ENCODE peak calls at places on chromosomes 11 and 22, in five cellular contexts. P is astrocyte of the spinal cord, C is foreskin fibroblast, V is GM23338, Y is MM.1S. B is an unnamed sample.
A peak's percentile ranks its signal among the peaks of the same experiment; 100 is the strongest.

GRCh38 chr11:130861283-130861682 is 55.0 kb downstream of the SNX19 start:
- DNase-seq in P (no peak), C (no peak), V (no peak), Y (no peak), B (no peak)

GRCh38 chr22:39220897-39221850 is 23.6 kb downstream of the PDGFB start:
- DNase-seq in P (no peak), C (peak; percentile 37), V (no peak), Y (peak; percentile 37), B (no peak)

GRCh38 chr11:13261600-13262061 is 16.0 kb upstream of the BMAL1 start:
- DNase-seq in P (peak; percentile 80), C (peak; percentile 75), V (no peak), Y (no peak), B (peak; percentile 70)

GRCh38 chr11:70845761-70846160 is 406.6 kb downstream of the SHANK2 start:
- DNase-seq in P (no peak), C (no peak), V (peak; percentile 18), Y (no peak), B (no peak)

GRCh38 chr11:86570457-86570856 is 102.0 kb downstream of the ME3 start:
- DNase-seq in P (no peak), C (no peak), V (no peak), Y (no peak), B (no peak)

GRCh38 chr22:49368976-49369725 is 458.5 kb downstream of the BRD1 start:
- DNase-seq in P (no peak), C (no peak), V (no peak), Y (no peak), B (no peak)

GRCh38 chr11:113685650-113686349 is 20.3 kb downstream of the TMPRSS5 start:
- DNase-seq in P (no peak), C (no peak), V (no peak), Y (no peak), B (no peak)

GRCh38 chr11:61853698-61854169 is 25.6 kb downstream of the FADS2 start:
- DNase-seq in P (no peak), C (no peak), V (no peak), Y (no peak), B (no peak)

GRCh38 chr11:90757851-90758494 is 535.1 kb upstream of the CHORDC1 start:
- DNase-seq in P (no peak), C (no peak), V (no peak), Y (no peak), B (no peak)

GRCh38 chr11:111826322-111826950 is 44.9 kb downstream of the ALG9 start:
- DNase-seq in P (no peak), C (no peak), V (no peak), Y (no peak), B (no peak)

DNA sequence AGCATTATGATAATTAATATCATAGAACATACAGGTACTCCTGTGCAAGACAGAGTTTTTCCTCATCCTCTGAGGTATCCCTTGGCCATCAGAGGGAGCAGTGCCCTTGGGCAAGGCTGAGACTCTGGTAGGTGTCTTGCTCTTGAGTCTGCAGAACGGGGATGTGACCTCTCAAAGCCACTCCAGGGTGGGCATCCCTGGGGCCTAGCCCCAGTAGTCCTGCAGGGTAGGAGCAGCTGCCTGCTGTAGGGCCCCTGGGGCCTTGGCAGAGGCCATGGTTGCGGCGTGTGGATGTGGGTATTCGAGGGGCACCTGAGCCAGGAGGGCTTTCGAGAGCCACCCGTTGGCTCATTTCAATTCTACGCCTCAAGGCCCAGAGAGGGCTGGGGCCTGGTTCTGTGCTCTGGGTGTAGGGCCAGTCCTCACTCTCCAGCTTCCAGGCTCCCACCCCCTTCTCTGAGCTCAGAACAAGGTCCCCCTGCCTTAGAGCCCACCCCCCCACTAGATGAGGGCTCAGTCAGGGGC is 7.7 kb upstream of the OMP start:
- DNase-seq in P (no peak), C (no peak), V (no peak), Y (no peak), B (no peak)
- H3K4me3 ChIP-seq in P (no peak overlapping the region), C (no peak overlapping the region), V (no peak overlapping the region), Y (no peak overlapping the region), B (no peak overlapping the region)

GRCh38 chr11:63887600-63887999 is 29.4 kb downstream of the RCOR2 start:
- DNase-seq in P (no peak), C (no peak), V (peak; percentile 56), Y (no peak), B (no peak)

GRCh38 chr11:63890368-63890767 is 26.6 kb downstream of the RCOR2 start:
- DNase-seq in P (no peak), C (no peak), V (no peak), Y (no peak), B (no peak)

GRCh38 chr11:63889344-63889743 is 27.6 kb downstream of the RCOR2 start:
- DNase-seq in P (no peak), C (no peak), V (no peak), Y (no peak), B (no peak)

GRCh38 chr11:63892233-63892632 is 24.7 kb downstream of the RCOR2 start:
- DNase-seq in P (peak; percentile 49), C (peak; percentile 29), V (no peak), Y (no peak), B (peak; percentile 28)

GRCh38 chr11:63888170-63889086 is 28.5 kb downstream of the RCOR2 start:
- DNase-seq in P (peak; percentile 49), C (peak; percentile 60), V (peak; percentile 84), Y (peak; percentile 88), B (peak; percentile 46)
- H3K4me3 ChIP-seq in P (no peak overlapping the region), C (no peak overlapping the region), V (peak overlapping the region; percentile 37), Y (peak overlapping the region; percentile 77), B (no peak overlapping the region)

GRCh38 chr11:44875056-44875455 is 75.6 kb downstream of the TP53I11 start:
- DNase-seq in P (no peak), C (no peak), V (no peak), Y (no peak), B (no peak)
- H3K4me3 ChIP-seq in P (no peak overlapping the region), C (no peak overlapping the region), V (no peak overlapping the region), Y (no peak overlapping the region), B (no peak overlapping the region)

GRCh38 chr11:40293655-40294342 is 1165.7 kb downstream of the LRRC4C start:
- DNase-seq in P (peak; percentile 93), C (peak; percentile 60), V (peak; percentile 94), Y (peak; percentile 20), B (peak; percentile 75)

GRCh38 chr11:40292636-40293585 is 1166.5 kb downstream of the LRRC4C start:
- DNase-seq in P (no peak), C (no peak), V (peak; percentile 52), Y (no peak), B (no peak)

GRCh38 chr11:40295466-40295865 is 1164.0 kb downstream of the LRRC4C start:
- DNase-seq in P (no peak), C (no peak), V (no peak), Y (no peak), B (no peak)

GRCh38 chr11:40291304-40292100 is 1168.0 kb downstream of the LRRC4C start:
- DNase-seq in P (no peak), C (no peak), V (no peak), Y (no peak), B (no peak)

DNA sequence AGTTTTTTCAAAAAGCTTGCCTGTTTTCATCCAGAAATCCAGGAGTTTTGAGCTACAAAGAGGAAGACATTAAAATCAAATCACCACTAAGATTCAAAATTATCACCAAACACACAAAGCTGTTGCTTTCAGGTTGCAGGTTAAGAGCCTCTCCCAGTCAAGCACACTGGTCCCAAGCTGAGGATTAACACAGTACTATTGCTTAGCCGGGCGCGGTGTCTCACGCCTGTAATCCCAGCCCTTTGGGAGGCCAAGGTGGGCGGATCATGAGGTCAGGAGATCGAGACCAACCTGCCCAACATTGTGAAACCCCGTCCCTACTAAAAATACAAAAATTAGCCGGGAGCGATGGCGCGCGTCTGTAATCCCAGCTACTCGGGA is 1165.1 kb downstream of the LRRC4C start:
- DNase-seq in P (no peak), C (no peak), V (no peak), Y (no peak), B (no peak)
- H3K4me3 ChIP-seq in P (no peak overlapping the region), C (no peak overlapping the region), V (no peak overlapping the region), Y (no peak overlapping the region), B (no peak overlapping the region)

GRCh38 chr22:44496305-44496704 is 1.7 kb downstream of the RTL6 start:
- DNase-seq in P (no peak), C (no peak), V (no peak), Y (no peak), B (no peak)

GRCh38 chr22:44495629-44496028 is 2.4 kb downstream of the RTL6 start:
- DNase-seq in P (no peak), C (no peak), V (no peak), Y (no peak), B (no peak)

GRCh38 chr22:44497218-44497903 is 672 bp downstream of the RTL6 start:
- DNase-seq in P (peak; percentile 29), C (peak; percentile 16), V (peak; percentile 37), Y (no peak), B (no peak)

GRCh38 chr22:44497904-44498242 is at the start of gene RTL6:
- DNase-seq in P (no peak), C (no peak), V (no peak), Y (no peak), B (no peak)

GRCh38 chr22:44496844-44497217 is 1.2 kb downstream of the RTL6 start:
- DNase-seq in P (no peak), C (no peak), V (no peak), Y (no peak), B (no peak)
- H3K4me3 ChIP-seq in P (peak overlapping the region; percentile 67), C (no peak overlapping the region), V (peak overlapping the region; percentile 74), Y (no peak overlapping the region), B (no peak overlapping the region)

GRCh38 chr11:57308426-57309060 is 16.2 kb downstream of the TNKS1BP1 start:
- DNase-seq in P (no peak), C (no peak), V (no peak), Y (no peak), B (no peak)

GRCh38 chr11:57309106-57310059 is 15.4 kb downstream of the TNKS1BP1 start:
- DNase-seq in P (no peak), C (no peak), V (no peak), Y (no peak), B (no peak)

GRCh38 chr11:57311109-57311936 is 13.4 kb downstream of the TNKS1BP1 start:
- DNase-seq in P (peak; percentile 98), C (peak; percentile 98), V (peak; percentile 97), Y (no peak), B (peak; percentile 95)

GRCh38 chr11:57310630-57311086 is 14.1 kb downstream of the TNKS1BP1 start:
- DNase-seq in P (no peak), C (no peak), V (no peak), Y (no peak), B (no peak)

GRCh38 chr11:57310091-57310490 is 14.7 kb downstream of the TNKS1BP1 start:
- DNase-seq in P (no peak), C (no peak), V (no peak), Y (no peak), B (no peak)
- H3K4me3 ChIP-seq in P (no peak overlapping the region), C (peak overlapping the region; percentile 58), V (no peak overlapping the region), Y (no peak overlapping the region), B (no peak overlapping the region)